ENCODE peak calls at places on chromosomes 4 and X, in eight cellular contexts. One of them, this sample, is unnamed.

GRCh38 chr4:165052627-165053026 is 1.0 kb upstream of the TRIM75 start:
- DNase-seq in HL-60: no peak
- DNase-seq in activated CD4-positive, alpha-beta T cell treated with anti-CD3 and anti-CD28 coated beads, Interleukin-2, amount 50 U/mL, for 1 hour: no peak
- DNase-seq in adrenal gland: no peak
- DNase-seq in tibial artery: no peak
- DNase-seq in activated CD8-positive, alpha-beta T cell treated with anti-CD3 and anti-CD28 coated beads for 36 hours: no peak
- DNase-seq in ascending aorta: no peak
- DNase-seq in GM20000: no peak
- DNase-seq in this sample: no peak

GRCh38 chrX:133924548-133924947 is 60.8 kb downstream of the GPC3 start:
- DNase-seq in tibial artery: no peak
- DNase-seq in activated CD8-positive, alpha-beta T cell treated with anti-CD3 and anti-CD28 coated beads for 36 hours: no peak
- DNase-seq in activated CD4-positive, alpha-beta T cell treated with anti-CD3 and anti-CD28 coated beads, Interleukin-2, amount 50 U/mL, for 1 hour: no peak
- DNase-seq in HL-60: no peak
- DNase-seq in GM20000: no peak
- DNase-seq in adrenal gland: no peak
- DNase-seq in ascending aorta: no peak
- DNase-seq in this sample: no peak

GRCh38 chr4:116018831-116019230 is 905.4 kb upstream of the NDST4 start:
- DNase-seq in adrenal gland: no peak
- DNase-seq in activated CD4-positive, alpha-beta T cell treated with anti-CD3 and anti-CD28 coated beads, Interleukin-2, amount 50 U/mL, for 1 hour: no peak
- DNase-seq in HL-60: no peak
- DNase-seq in tibial artery: no peak
- DNase-seq in GM20000: no peak
- DNase-seq in ascending aorta: no peak
- DNase-seq in activated CD8-positive, alpha-beta T cell treated with anti-CD3 and anti-CD28 coated beads for 36 hours: no peak
- DNase-seq in this sample: no peak

GRCh38 chrX:39532761-39533160 is 565.0 kb downstream of the BCOR start:
- DNase-seq in activated CD8-positive, alpha-beta T cell treated with anti-CD3 and anti-CD28 coated beads for 36 hours: no peak
- DNase-seq in tibial artery: no peak
- DNase-seq in adrenal gland: no peak
- DNase-seq in ascending aorta: no peak
- DNase-seq in GM20000: no peak
- DNase-seq in activated CD4-positive, alpha-beta T cell treated with anti-CD3 and anti-CD28 coated beads, Interleukin-2, amount 50 U/mL, for 1 hour: no peak
- DNase-seq in HL-60: no peak
- DNase-seq in this sample: no peak

GRCh38 chr4:20195071-20195885 is 56.4 kb upstream of the SLIT2 start:
- DNase-seq in HL-60: no peak
- DNase-seq in activated CD8-positive, alpha-beta T cell treated with anti-CD3 and anti-CD28 coated beads for 36 hours: no peak
- DNase-seq in tibial artery: no peak
- DNase-seq in GM20000: no peak
- DNase-seq in adrenal gland: no peak
- DNase-seq in ascending aorta: no peak
- DNase-seq in activated CD4-positive, alpha-beta T cell treated with anti-CD3 and anti-CD28 coated beads, Interleukin-2, amount 50 U/mL, for 1 hour: no peak
- DNase-seq in this sample: no peak

GRCh38 chr4:108352664-108353308 is 184.1 kb upstream of the LEF1 start:
- DNase-seq in activated CD4-positive, alpha-beta T cell treated with anti-CD3 and anti-CD28 coated beads, Interleukin-2, amount 50 U/mL, for 1 hour: no peak
- DNase-seq in GM20000: no peak
- DNase-seq in tibial artery: no peak
- DNase-seq in HL-60: no peak
- DNase-seq in ascending aorta: no peak
- DNase-seq in activated CD8-positive, alpha-beta T cell treated with anti-CD3 and anti-CD28 coated beads for 36 hours: no peak
- DNase-seq in adrenal gland: no peak
- DNase-seq in this sample: no peak

GRCh38 chrX:130975947-130976346 is 72.9 kb upstream of the ENOX2 start:
- DNase-seq in adrenal gland: peak
- DNase-seq in activated CD8-positive, alpha-beta T cell treated with anti-CD3 and anti-CD28 coated beads for 36 hours: peak
- DNase-seq in ascending aorta: no peak
- DNase-seq in activated CD4-positive, alpha-beta T cell treated with anti-CD3 and anti-CD28 coated beads, Interleukin-2, amount 50 U/mL, for 1 hour: peak
- DNase-seq in GM20000: peak
- DNase-seq in HL-60: peak
- DNase-seq in tibial artery: no peak
- DNase-seq in this sample: no peak

GRCh38 chr4:53273726-53274125 is 92.1 kb downstream of the SCFD2 start:
- DNase-seq in activated CD4-positive, alpha-beta T cell treated with anti-CD3 and anti-CD28 coated beads, Interleukin-2, amount 50 U/mL, for 1 hour: no peak
- DNase-seq in ascending aorta: no peak
- DNase-seq in HL-60: no peak
- DNase-seq in activated CD8-positive, alpha-beta T cell treated with anti-CD3 and anti-CD28 coated beads for 36 hours: no peak
- DNase-seq in tibial artery: no peak
- DNase-seq in GM20000: no peak
- DNase-seq in adrenal gland: no peak
- DNase-seq in this sample: no peak

GRCh38 chr4:110073045-110073845 is 125.2 kb downstream of the ELOVL6 start:
- DNase-seq in HL-60: no peak
- DNase-seq in GM20000: no peak
- DNase-seq in activated CD4-positive, alpha-beta T cell treated with anti-CD3 and anti-CD28 coated beads, Interleukin-2, amount 50 U/mL, for 1 hour: no peak
- DNase-seq in adrenal gland: peak
- DNase-seq in ascending aorta: no peak
- DNase-seq in activated CD8-positive, alpha-beta T cell treated with anti-CD3 and anti-CD28 coated beads for 36 hours: no peak
- DNase-seq in tibial artery: no peak
- DNase-seq in this sample: no peak

GRCh38 chrX:49995021-49995731 is 72.8 kb downstream of the CLCN5 start:
- DNase-seq in activated CD8-positive, alpha-beta T cell treated with anti-CD3 and anti-CD28 coated beads for 36 hours: no peak
- DNase-seq in adrenal gland: no peak
- DNase-seq in GM20000: no peak
- DNase-seq in activated CD4-positive, alpha-beta T cell treated with anti-CD3 and anti-CD28 coated beads, Interleukin-2, amount 50 U/mL, for 1 hour: no peak
- DNase-seq in ascending aorta: no peak
- DNase-seq in tibial artery: no peak
- DNase-seq in HL-60: no peak
- DNase-seq in this sample: no peak

GRCh38 chrX:148499638-148500427 is 584 bp upstream of the AFF2 start:
- DNase-seq in ascending aorta: no peak
- DNase-seq in activated CD8-positive, alpha-beta T cell treated with anti-CD3 and anti-CD28 coated beads for 36 hours: no peak
- DNase-seq in GM20000: no peak
- DNase-seq in adrenal gland: no peak
- DNase-seq in tibial artery: no peak
- DNase-seq in HL-60: no peak
- DNase-seq in activated CD4-positive, alpha-beta T cell treated with anti-CD3 and anti-CD28 coated beads, Interleukin-2, amount 50 U/mL, for 1 hour: no peak
- DNase-seq in this sample: no peak

GRCh38 chr4:126939401-126939800 is 693.4 kb upstream of the INTU start:
- DNase-seq in adrenal gland: no peak
- DNase-seq in tibial artery: no peak
- DNase-seq in GM20000: no peak
- DNase-seq in activated CD8-positive, alpha-beta T cell treated with anti-CD3 and anti-CD28 coated beads for 36 hours: no peak
- DNase-seq in HL-60: no peak
- DNase-seq in ascending aorta: no peak
- DNase-seq in activated CD4-positive, alpha-beta T cell treated with anti-CD3 and anti-CD28 coated beads, Interleukin-2, amount 50 U/mL, for 1 hour: no peak
- DNase-seq in this sample: no peak

GRCh38 chr4:77010841-77011354 is 61.3 kb downstream of the SEPTIN11 start:
- DNase-seq in activated CD8-positive, alpha-beta T cell treated with anti-CD3 and anti-CD28 coated beads for 36 hours: no peak
- DNase-seq in activated CD4-positive, alpha-beta T cell treated with anti-CD3 and anti-CD28 coated beads, Interleukin-2, amount 50 U/mL, for 1 hour: no peak
- DNase-seq in tibial artery: no peak
- DNase-seq in GM20000: no peak
- DNase-seq in adrenal gland: no peak
- DNase-seq in ascending aorta: no peak
- DNase-seq in HL-60: no peak
- DNase-seq in this sample: no peak

GRCh38 chr4:159446266-159446976 is 343.5 kb downstream of the RAPGEF2 start:
- DNase-seq in activated CD8-positive, alpha-beta T cell treated with anti-CD3 and anti-CD28 coated beads for 36 hours: peak
- DNase-seq in ascending aorta: peak
- DNase-seq in adrenal gland: peak
- DNase-seq in GM20000: peak
- DNase-seq in activated CD4-positive, alpha-beta T cell treated with anti-CD3 and anti-CD28 coated beads, Interleukin-2, amount 50 U/mL, for 1 hour: no peak
- DNase-seq in tibial artery: peak
- DNase-seq in HL-60: peak
- DNase-seq in this sample: peak

GRCh38 chr4:1022739-1023066 is 11.3 kb downstream of the FGFRL1 start:
- DNase-seq in tibial artery: no peak
- DNase-seq in activated CD4-positive, alpha-beta T cell treated with anti-CD3 and anti-CD28 coated beads, Interleukin-2, amount 50 U/mL, for 1 hour: no peak
- DNase-seq in GM20000: no peak
- DNase-seq in activated CD8-positive, alpha-beta T cell treated with anti-CD3 and anti-CD28 coated beads for 36 hours: no peak
- DNase-seq in ascending aorta: no peak
- DNase-seq in adrenal gland: no peak
- DNase-seq in HL-60: no peak
- DNase-seq in this sample: no peak

GRCh38 chr4:40685300-40685699 is 55.6 kb upstream of the RBM47 start:
- DNase-seq in activated CD8-positive, alpha-beta T cell treated with anti-CD3 and anti-CD28 coated beads for 36 hours: no peak
- DNase-seq in activated CD4-positive, alpha-beta T cell treated with anti-CD3 and anti-CD28 coated beads, Interleukin-2, amount 50 U/mL, for 1 hour: no peak
- DNase-seq in GM20000: no peak
- DNase-seq in ascending aorta: no peak
- DNase-seq in adrenal gland: no peak
- DNase-seq in tibial artery: no peak
- DNase-seq in HL-60: no peak
- DNase-seq in this sample: no peak

GRCh38 chr4:189835505-189835904 is 105.2 kb upstream of the FRG1 start:
- DNase-seq in HL-60: no peak
- DNase-seq in ascending aorta: no peak
- DNase-seq in tibial artery: no peak
- DNase-seq in activated CD8-positive, alpha-beta T cell treated with anti-CD3 and anti-CD28 coated beads for 36 hours: no peak
- DNase-seq in activated CD4-positive, alpha-beta T cell treated with anti-CD3 and anti-CD28 coated beads, Interleukin-2, amount 50 U/mL, for 1 hour: no peak
- DNase-seq in adrenal gland: no peak
- DNase-seq in GM20000: no peak
- DNase-seq in this sample: no peak

GRCh38 chrX:152892499-152892898 is 5.4 kb upstream of the ZNF185 start:
- DNase-seq in activated CD4-positive, alpha-beta T cell treated with anti-CD3 and anti-CD28 coated beads, Interleukin-2, amount 50 U/mL, for 1 hour: no peak
- DNase-seq in ascending aorta: no peak
- DNase-seq in GM20000: no peak
- DNase-seq in HL-60: no peak
- DNase-seq in tibial artery: no peak
- DNase-seq in adrenal gland: no peak
- DNase-seq in activated CD8-positive, alpha-beta T cell treated with anti-CD3 and anti-CD28 coated beads for 36 hours: no peak
- DNase-seq in this sample: no peak

GRCh38 chr4:118730683-118731082 is 45.5 kb downstream of the METTL14 start:
- DNase-seq in activated CD4-positive, alpha-beta T cell treated with anti-CD3 and anti-CD28 coated beads, Interleukin-2, amount 50 U/mL, for 1 hour: no peak
- DNase-seq in GM20000: no peak
- DNase-seq in HL-60: no peak
- DNase-seq in activated CD8-positive, alpha-beta T cell treated with anti-CD3 and anti-CD28 coated beads for 36 hours: no peak
- DNase-seq in ascending aorta: no peak
- DNase-seq in tibial artery: no peak
- DNase-seq in adrenal gland: no peak
- DNase-seq in this sample: no peak

GRCh38 chrX:153782324-153782723 is 1.5 kb downstream of the SRPK3 start:
- DNase-seq in HL-60: no peak
- DNase-seq in ascending aorta: no peak
- DNase-seq in activated CD8-positive, alpha-beta T cell treated with anti-CD3 and anti-CD28 coated beads for 36 hours: no peak
- DNase-seq in GM20000: no peak
- DNase-seq in tibial artery: no peak
- DNase-seq in activated CD4-positive, alpha-beta T cell treated with anti-CD3 and anti-CD28 coated beads, Interleukin-2, amount 50 U/mL, for 1 hour: no peak
- DNase-seq in adrenal gland: no peak
- DNase-seq in this sample: no peak

GRCh38 chr4:2390146-2390545 is 28.3 kb downstream of the ZFYVE28 start:
- DNase-seq in tibial artery: no peak
- DNase-seq in activated CD8-positive, alpha-beta T cell treated with anti-CD3 and anti-CD28 coated beads for 36 hours: no peak
- DNase-seq in GM20000: no peak
- DNase-seq in activated CD4-positive, alpha-beta T cell treated with anti-CD3 and anti-CD28 coated beads, Interleukin-2, amount 50 U/mL, for 1 hour: no peak
- DNase-seq in adrenal gland: no peak
- DNase-seq in ascending aorta: no peak
- DNase-seq in HL-60: peak
- DNase-seq in this sample: no peak

GRCh38 chrX:134780908-134781307 is 122.6 kb upstream of the PLAC1 start:
- DNase-seq in activated CD4-positive, alpha-beta T cell treated with anti-CD3 and anti-CD28 coated beads, Interleukin-2, amount 50 U/mL, for 1 hour: no peak
- DNase-seq in GM20000: no peak
- DNase-seq in activated CD8-positive, alpha-beta T cell treated with anti-CD3 and anti-CD28 coated beads for 36 hours: no peak
- DNase-seq in adrenal gland: no peak
- DNase-seq in HL-60: no peak
- DNase-seq in tibial artery: no peak
- DNase-seq in ascending aorta: no peak
- DNase-seq in this sample: no peak

GRCh38 chr4:5638316-5638715 is 70.0 kb downstream of the EVC2 start:
- DNase-seq in HL-60: no peak
- DNase-seq in activated CD4-positive, alpha-beta T cell treated with anti-CD3 and anti-CD28 coated beads, Interleukin-2, amount 50 U/mL, for 1 hour: no peak
- DNase-seq in GM20000: no peak
- DNase-seq in adrenal gland: no peak
- DNase-seq in activated CD8-positive, alpha-beta T cell treated with anti-CD3 and anti-CD28 coated beads for 36 hours: no peak
- DNase-seq in ascending aorta: no peak
- DNase-seq in tibial artery: no peak
- DNase-seq in this sample: no peak

GRCh38 chr4:151238477-151238876 is 38.5 kb upstream of the PRSS48 start:
- DNase-seq in activated CD8-positive, alpha-beta T cell treated with anti-CD3 and anti-CD28 coated beads for 36 hours: no peak
- DNase-seq in tibial artery: no peak
- DNase-seq in HL-60: no peak
- DNase-seq in ascending aorta: no peak
- DNase-seq in adrenal gland: no peak
- DNase-seq in activated CD4-positive, alpha-beta T cell treated with anti-CD3 and anti-CD28 coated beads, Interleukin-2, amount 50 U/mL, for 1 hour: no peak
- DNase-seq in GM20000: no peak
- DNase-seq in this sample: no peak

GRCh38 chrX:30620980-30621716 is 32.1 kb upstream of the GK start:
- DNase-seq in activated CD8-positive, alpha-beta T cell treated with anti-CD3 and anti-CD28 coated beads for 36 hours: no peak
- DNase-seq in activated CD4-positive, alpha-beta T cell treated with anti-CD3 and anti-CD28 coated beads, Interleukin-2, amount 50 U/mL, for 1 hour: no peak
- DNase-seq in GM20000: no peak
- DNase-seq in adrenal gland: peak
- DNase-seq in HL-60: no peak
- DNase-seq in tibial artery: peak
- DNase-seq in ascending aorta: no peak
- DNase-seq in this sample: no peak

GRCh38 chrX:35919536-35920309 is at the start of gene CFAP47:
- DNase-seq in activated CD4-positive, alpha-beta T cell treated with anti-CD3 and anti-CD28 coated beads, Interleukin-2, amount 50 U/mL, for 1 hour: no peak
- DNase-seq in ascending aorta: no peak
- DNase-seq in HL-60: no peak
- DNase-seq in tibial artery: no peak
- DNase-seq in adrenal gland: peak
- DNase-seq in GM20000: no peak
- DNase-seq in activated CD8-positive, alpha-beta T cell treated with anti-CD3 and anti-CD28 coated beads for 36 hours: peak
- DNase-seq in this sample: no peak

GRCh38 chr4:11914406-11914805 is 485.7 kb upstream of the HS3ST1 start:
- DNase-seq in activated CD8-positive, alpha-beta T cell treated with anti-CD3 and anti-CD28 coated beads for 36 hours: no peak
- DNase-seq in HL-60: no peak
- DNase-seq in adrenal gland: no peak
- DNase-seq in ascending aorta: no peak
- DNase-seq in tibial artery: no peak
- DNase-seq in activated CD4-positive, alpha-beta T cell treated with anti-CD3 and anti-CD28 coated beads, Interleukin-2, amount 50 U/mL, for 1 hour: no peak
- DNase-seq in GM20000: no peak
- DNase-seq in this sample: no peak

GRCh38 chr4:173420324-173420752 is 21.4 kb upstream of the SCRG1 start:
- DNase-seq in GM20000: peak
- DNase-seq in tibial artery: no peak
- DNase-seq in activated CD8-positive, alpha-beta T cell treated with anti-CD3 and anti-CD28 coated beads for 36 hours: no peak
- DNase-seq in adrenal gland: no peak
- DNase-seq in ascending aorta: no peak
- DNase-seq in HL-60: no peak
- DNase-seq in activated CD4-positive, alpha-beta T cell treated with anti-CD3 and anti-CD28 coated beads, Interleukin-2, amount 50 U/mL, for 1 hour: no peak
- DNase-seq in this sample: no peak

GRCh38 chr4:2843909-2844584 is 403 bp downstream of the ADD1 start:
- DNase-seq in adrenal gland: peak
- DNase-seq in activated CD8-positive, alpha-beta T cell treated with anti-CD3 and anti-CD28 coated beads for 36 hours: peak
- DNase-seq in GM20000: peak
- DNase-seq in ascending aorta: no peak
- DNase-seq in activated CD4-positive, alpha-beta T cell treated with anti-CD3 and anti-CD28 coated beads, Interleukin-2, amount 50 U/mL, for 1 hour: peak
- DNase-seq in HL-60: no peak
- DNase-seq in tibial artery: no peak
- DNase-seq in this sample: peak

GRCh38 chr4:1449475-1449832 is 43.2 kb upstream of the NKX1-1 start:
- DNase-seq in activated CD4-positive, alpha-beta T cell treated with anti-CD3 and anti-CD28 coated beads, Interleukin-2, amount 50 U/mL, for 1 hour: no peak
- DNase-seq in ascending aorta: peak
- DNase-seq in GM20000: no peak
- DNase-seq in tibial artery: no peak
- DNase-seq in activated CD8-positive, alpha-beta T cell treated with anti-CD3 and anti-CD28 coated beads for 36 hours: no peak
- DNase-seq in adrenal gland: peak
- DNase-seq in HL-60: no peak
- DNase-seq in this sample: peak

GRCh38 chr4:158020175-158020574 is 152.7 kb downstream of the GASK1B start:
- DNase-seq in GM20000: no peak
- DNase-seq in activated CD8-positive, alpha-beta T cell treated with anti-CD3 and anti-CD28 coated beads for 36 hours: no peak
- DNase-seq in adrenal gland: no peak
- DNase-seq in activated CD4-positive, alpha-beta T cell treated with anti-CD3 and anti-CD28 coated beads, Interleukin-2, amount 50 U/mL, for 1 hour: no peak
- DNase-seq in ascending aorta: peak
- DNase-seq in HL-60: no peak
- DNase-seq in tibial artery: peak
- DNase-seq in this sample: no peak

GRCh38 chrX:19040373-19040772 is 56.5 kb upstream of the PHKA2 start:
- DNase-seq in HL-60: no peak
- DNase-seq in activated CD8-positive, alpha-beta T cell treated with anti-CD3 and anti-CD28 coated beads for 36 hours: no peak
- DNase-seq in ascending aorta: no peak
- DNase-seq in adrenal gland: no peak
- DNase-seq in tibial artery: no peak
- DNase-seq in GM20000: no peak
- DNase-seq in activated CD4-positive, alpha-beta T cell treated with anti-CD3 and anti-CD28 coated beads, Interleukin-2, amount 50 U/mL, for 1 hour: no peak
- DNase-seq in this sample: no peak

GRCh38 chr4:2436301-2436700 is 17.5 kb downstream of the CFAP99 start:
- DNase-seq in HL-60: no peak
- DNase-seq in activated CD4-positive, alpha-beta T cell treated with anti-CD3 and anti-CD28 coated beads, Interleukin-2, amount 50 U/mL, for 1 hour: no peak
- DNase-seq in GM20000: no peak
- DNase-seq in adrenal gland: no peak
- DNase-seq in tibial artery: no peak
- DNase-seq in activated CD8-positive, alpha-beta T cell treated with anti-CD3 and anti-CD28 coated beads for 36 hours: no peak
- DNase-seq in ascending aorta: no peak
- DNase-seq in this sample: no peak

GRCh38 chr4:22634541-22635181 is 58.1 kb upstream of the GBA3 start:
- DNase-seq in GM20000: no peak
- DNase-seq in activated CD8-positive, alpha-beta T cell treated with anti-CD3 and anti-CD28 coated beads for 36 hours: no peak
- DNase-seq in activated CD4-positive, alpha-beta T cell treated with anti-CD3 and anti-CD28 coated beads, Interleukin-2, amount 50 U/mL, for 1 hour: no peak
- DNase-seq in tibial artery: no peak
- DNase-seq in HL-60: no peak
- DNase-seq in adrenal gland: no peak
- DNase-seq in ascending aorta: no peak
- DNase-seq in this sample: no peak